ENCODE peak calls at places on chromosomes 11 and 22, in four cellular contexts. One of them, this sample, is unnamed.
A peak's percentile ranks its signal among the peaks of the same experiment; 100 is the strongest.

GRCh38 chr11:102576350-102576749 is 45.8 kb upstream of the MMP7 start:
- DNase-seq in astrocyte of the spinal cord: no peak
- DNase-seq in lung: no peak
- DNase-seq in activated CD4-positive, alpha-beta T cell treated with anti-CD3 and anti-CD28 coated beads, Interleukin-2, amount 10 ng/mL, durations not matched to agents 7 days and 5 days: no peak
- DNase-seq in this sample: no peak

GRCh38 chr11:74749965-74750296 is 1.3 kb downstream of the RNF169 start:
- DNase-seq in activated CD4-positive, alpha-beta T cell treated with anti-CD3 and anti-CD28 coated beads, Interleukin-2, amount 10 ng/mL, durations not matched to agents 7 days and 5 days: no peak
- DNase-seq in astrocyte of the spinal cord: no peak
- DNase-seq in lung: no peak
- DNase-seq in this sample: no peak

GRCh38 chr22:46031561-46031960 is 54.6 kb upstream of the WNT7B start:
- DNase-seq in astrocyte of the spinal cord: no peak
- DNase-seq in activated CD4-positive, alpha-beta T cell treated with anti-CD3 and anti-CD28 coated beads, Interleukin-2, amount 10 ng/mL, durations not matched to agents 7 days and 5 days: no peak
- DNase-seq in lung: no peak
- DNase-seq in this sample: no peak

GRCh38 chr11:67501854-67502253 is 3.3 kb downstream of the PITPNM1 start:
- DNase-seq in activated CD4-positive, alpha-beta T cell treated with anti-CD3 and anti-CD28 coated beads, Interleukin-2, amount 10 ng/mL, durations not matched to agents 7 days and 5 days: no peak
- DNase-seq in astrocyte of the spinal cord: no peak
- DNase-seq in lung: no peak
- DNase-seq in this sample: no peak

GRCh38 chr11:96037267-96037990 is 113.5 kb upstream of the MTMR2 start:
- DNase-seq in activated CD4-positive, alpha-beta T cell treated with anti-CD3 and anti-CD28 coated beads, Interleukin-2, amount 10 ng/mL, durations not matched to agents 7 days and 5 days: no peak
- DNase-seq in lung: no peak
- DNase-seq in astrocyte of the spinal cord: peak; percentile 60
- DNase-seq in this sample: peak; percentile 38

GRCh38 chr11:26704249-26704648 is 17.6 kb downstream of the SLC5A12 start:
- DNase-seq in astrocyte of the spinal cord: peak; percentile 12
- DNase-seq in activated CD4-positive, alpha-beta T cell treated with anti-CD3 and anti-CD28 coated beads, Interleukin-2, amount 10 ng/mL, durations not matched to agents 7 days and 5 days: no peak
- DNase-seq in lung: no peak
- DNase-seq in this sample: no peak

GRCh38 chr11:12698049-12698448 is 23.8 kb downstream of the TEAD1 start:
- DNase-seq in astrocyte of the spinal cord: no peak
- DNase-seq in activated CD4-positive, alpha-beta T cell treated with anti-CD3 and anti-CD28 coated beads, Interleukin-2, amount 10 ng/mL, durations not matched to agents 7 days and 5 days: no peak
- DNase-seq in lung: no peak
- DNase-seq in this sample: no peak

GRCh38 chr11:106706355-106706754 is 311.9 kb downstream of the GUCY1A2 start:
- DNase-seq in activated CD4-positive, alpha-beta T cell treated with anti-CD3 and anti-CD28 coated beads, Interleukin-2, amount 10 ng/mL, durations not matched to agents 7 days and 5 days: no peak
- DNase-seq in lung: no peak
- DNase-seq in astrocyte of the spinal cord: peak; percentile 83
- DNase-seq in this sample: no peak

GRCh38 chr22:19902245-19902699 is 39.3 kb upstream of the COMT start:
- DNase-seq in activated CD4-positive, alpha-beta T cell treated with anti-CD3 and anti-CD28 coated beads, Interleukin-2, amount 10 ng/mL, durations not matched to agents 7 days and 5 days: no peak
- DNase-seq in astrocyte of the spinal cord: no peak
- DNase-seq in lung: no peak
- DNase-seq in this sample: peak; percentile 44

GRCh38 chr11:2755071-2755470 is 55.3 kb upstream of the KCNQ1OT1 start:
- DNase-seq in astrocyte of the spinal cord: no peak
- DNase-seq in lung: no peak
- DNase-seq in activated CD4-positive, alpha-beta T cell treated with anti-CD3 and anti-CD28 coated beads, Interleukin-2, amount 10 ng/mL, durations not matched to agents 7 days and 5 days: no peak
- DNase-seq in this sample: no peak

GRCh38 chr22:49149721-49150608 is 677.7 kb downstream of the BRD1 start:
- DNase-seq in lung: no peak
- DNase-seq in activated CD4-positive, alpha-beta T cell treated with anti-CD3 and anti-CD28 coated beads, Interleukin-2, amount 10 ng/mL, durations not matched to agents 7 days and 5 days: no peak
- DNase-seq in astrocyte of the spinal cord: no peak
- DNase-seq in this sample: no peak

GRCh38 chr11:2860636-2861035 is 24.9 kb downstream of the CDKN1C start:
- DNase-seq in astrocyte of the spinal cord: peak; percentile 17
- DNase-seq in activated CD4-positive, alpha-beta T cell treated with anti-CD3 and anti-CD28 coated beads, Interleukin-2, amount 10 ng/mL, durations not matched to agents 7 days and 5 days: no peak
- DNase-seq in lung: no peak
- DNase-seq in this sample: no peak

GRCh38 chr22:28799834-28800307 is 498 bp downstream of the XBP1 start:
- DNase-seq in lung: peak; percentile 61
- DNase-seq in astrocyte of the spinal cord: peak; percentile 63
- DNase-seq in activated CD4-positive, alpha-beta T cell treated with anti-CD3 and anti-CD28 coated beads, Interleukin-2, amount 10 ng/mL, durations not matched to agents 7 days and 5 days: peak; percentile 28
- DNase-seq in this sample: peak; percentile 64